ENCODE peak calls at places on chromosomes 13 and 19, in eight cellular contexts. F, D, W, N, A, Z, M and S are unnamed samples.

GRCh38 chr19:58387338-58388174 is 487 bp downstream of the RPS5 start:
- DNase-seq in F (no peak), D (no peak), W (no peak), N (peak; percentile 34), A (no peak), Z (no peak), M (no peak), S (no peak)

GRCh38 chr19:3381701-3382372 is 15.5 kb downstream of the NFIC start:
- DNase-seq in F (no peak), D (no peak), W (no peak), N (no peak), A (no peak), Z (no peak), M (no peak), S (no peak)

GRCh38 chr13:43720780-43721397 is 65.9 kb downstream of the ENOX1 start:
- DNase-seq in F (no peak), D (no peak), W (peak; percentile 73), N (peak; percentile 54), A (peak; percentile 81), Z (no peak), M (no peak), S (no peak)

GRCh38 chr19:5249526-5249925 is 91.1 kb downstream of the PTPRS start:
- DNase-seq in F (no peak), D (no peak), W (no peak), N (no peak), A (no peak), Z (no peak), M (no peak), S (no peak)

GRCh38 chr19:53775524-53775923 is 48.6 kb downstream of the NLRP12 start:
- DNase-seq in F (no peak), D (no peak), W (no peak), N (no peak), A (no peak), Z (no peak), M (no peak), S (no peak)

GRCh38 chr13:105969761-105970160 is 565.7 kb downstream of the EFNB2 start:
- DNase-seq in F (no peak), D (no peak), W (peak; percentile 66), N (no peak), A (no peak), Z (no peak), M (no peak), S (no peak)

GRCh38 chr13:39612023-39612637 is 9.1 kb upstream of the LHFPL6 start:
- DNase-seq in F (peak; percentile 79), D (peak; percentile 74), W (peak; percentile 78), N (peak; percentile 74), A (peak; percentile 68), Z (peak; percentile 23), M (peak; percentile 76), S (peak; percentile 59)

GRCh38 chr13:32737111-32737571 is 150.9 kb downstream of the PDS5B start:
- DNase-seq in F (no peak), D (no peak), W (no peak), N (peak; percentile 55), A (no peak), Z (no peak), M (no peak), S (no peak)

GRCh38 chr19:48685583-48685982 is 10.2 kb upstream of the FUT2 start:
- DNase-seq in F (no peak), D (no peak), W (peak; percentile 55), N (no peak), A (peak; percentile 29), Z (no peak), M (no peak), S (no peak)

GRCh38 chr13:84096221-84096620 is 213.9 kb upstream of the SLITRK1 start:
- DNase-seq in F (no peak), D (no peak), W (peak; percentile 4), N (no peak), A (peak; percentile 5), Z (no peak), M (no peak), S (no peak)

GRCh38 chr13:85492283-85492682 is 306.9 kb downstream of the SLITRK6 start:
- DNase-seq in F (no peak), D (no peak), W (no peak), N (no peak), A (no peak), Z (no peak), M (no peak), S (no peak)

GRCh38 chr19:37983153-37983552 is 76.1 kb downstream of the SIPA1L3 start:
- DNase-seq in F (no peak), D (no peak), W (no peak), N (no peak), A (no peak), Z (no peak), M (no peak), S (no peak)

GRCh38 chr19:5667751-5668271 is 12.5 kb downstream of the MICOS13 start:
- DNase-seq in F (no peak), D (no peak), W (no peak), N (no peak), A (no peak), Z (no peak), M (no peak), S (no peak)